ENCODE peak calls at places on chromosomes 4 and X, in nine cellular contexts. One of them, this sample, is unnamed.

GRCh38 chrX:124736553-124737240 is 390.3 kb downstream of the SH2D1A start:
- DNase-seq in fibroblast of mammary gland: no peak
- DNase-seq in AG04450: no peak
- DNase-seq in cardiac fibroblast: no peak
- DNase-seq in testis: no peak
- DNase-seq in fibroblast of the aortic adventitia: no peak
- DNase-seq in Caco-2: no peak
- DNase-seq in A549: no peak
- DNase-seq in bronchial epithelial cell: no peak
- DNase-seq in this sample: no peak

GRCh38 chrX:148588649-148589310 is 88.4 kb downstream of the AFF2 start:
- DNase-seq in fibroblast of mammary gland: no peak
- DNase-seq in fibroblast of the aortic adventitia: peak
- DNase-seq in cardiac fibroblast: peak
- DNase-seq in AG04450: no peak
- DNase-seq in testis: no peak
- DNase-seq in bronchial epithelial cell: peak
- DNase-seq in A549: no peak
- DNase-seq in Caco-2: no peak
- DNase-seq in this sample: peak

GRCh38 chrX:41906515-41907165 is 16.7 kb downstream of the CASK start:
- DNase-seq in A549: peak
- DNase-seq in AG04450: no peak
- DNase-seq in Caco-2: no peak
- DNase-seq in fibroblast of mammary gland: peak
- DNase-seq in cardiac fibroblast: peak
- DNase-seq in fibroblast of the aortic adventitia: no peak
- DNase-seq in bronchial epithelial cell: peak
- DNase-seq in testis: no peak
- DNase-seq in this sample: peak

GRCh38 chrX:24619647-24620046 is 27.5 kb downstream of the PCYT1B start:
- DNase-seq in AG04450: peak
- DNase-seq in fibroblast of the aortic adventitia: peak
- DNase-seq in fibroblast of mammary gland: peak
- DNase-seq in Caco-2: no peak
- DNase-seq in bronchial epithelial cell: peak
- DNase-seq in testis: peak
- DNase-seq in A549: peak
- DNase-seq in cardiac fibroblast: peak
- DNase-seq in this sample: peak

GRCh38 chr4:148273501-148273986 is 168.7 kb downstream of the NR3C2 start:
- DNase-seq in cardiac fibroblast: no peak
- DNase-seq in AG04450: no peak
- DNase-seq in fibroblast of mammary gland: no peak
- DNase-seq in bronchial epithelial cell: no peak
- DNase-seq in A549: no peak
- DNase-seq in fibroblast of the aortic adventitia: no peak
- DNase-seq in Caco-2: no peak
- DNase-seq in testis: peak
- DNase-seq in this sample: no peak

GRCh38 chr4:2087170-2087569 is 28.0 kb downstream of the NAT8L start:
- DNase-seq in bronchial epithelial cell: no peak
- DNase-seq in A549: no peak
- DNase-seq in testis: no peak
- DNase-seq in cardiac fibroblast: peak
- DNase-seq in fibroblast of mammary gland: peak
- DNase-seq in fibroblast of the aortic adventitia: no peak
- DNase-seq in Caco-2: no peak
- DNase-seq in AG04450: no peak
- DNase-seq in this sample: no peak

GRCh38 chr4:161132715-161133425 is 1030.9 kb downstream of the FSTL5 start:
- DNase-seq in cardiac fibroblast: no peak
- DNase-seq in testis: no peak
- DNase-seq in fibroblast of the aortic adventitia: no peak
- DNase-seq in bronchial epithelial cell: no peak
- DNase-seq in AG04450: no peak
- DNase-seq in A549: no peak
- DNase-seq in fibroblast of mammary gland: no peak
- DNase-seq in Caco-2: no peak
- DNase-seq in this sample: no peak

GRCh38 chr4:4870493-4871266 is 11.2 kb downstream of the MSX1 start:
- DNase-seq in fibroblast of the aortic adventitia: no peak
- DNase-seq in cardiac fibroblast: no peak
- DNase-seq in A549: no peak
- DNase-seq in bronchial epithelial cell: no peak
- DNase-seq in Caco-2: no peak
- DNase-seq in fibroblast of mammary gland: no peak
- DNase-seq in testis: no peak
- DNase-seq in AG04450: no peak
- DNase-seq in this sample: no peak

DNA sequence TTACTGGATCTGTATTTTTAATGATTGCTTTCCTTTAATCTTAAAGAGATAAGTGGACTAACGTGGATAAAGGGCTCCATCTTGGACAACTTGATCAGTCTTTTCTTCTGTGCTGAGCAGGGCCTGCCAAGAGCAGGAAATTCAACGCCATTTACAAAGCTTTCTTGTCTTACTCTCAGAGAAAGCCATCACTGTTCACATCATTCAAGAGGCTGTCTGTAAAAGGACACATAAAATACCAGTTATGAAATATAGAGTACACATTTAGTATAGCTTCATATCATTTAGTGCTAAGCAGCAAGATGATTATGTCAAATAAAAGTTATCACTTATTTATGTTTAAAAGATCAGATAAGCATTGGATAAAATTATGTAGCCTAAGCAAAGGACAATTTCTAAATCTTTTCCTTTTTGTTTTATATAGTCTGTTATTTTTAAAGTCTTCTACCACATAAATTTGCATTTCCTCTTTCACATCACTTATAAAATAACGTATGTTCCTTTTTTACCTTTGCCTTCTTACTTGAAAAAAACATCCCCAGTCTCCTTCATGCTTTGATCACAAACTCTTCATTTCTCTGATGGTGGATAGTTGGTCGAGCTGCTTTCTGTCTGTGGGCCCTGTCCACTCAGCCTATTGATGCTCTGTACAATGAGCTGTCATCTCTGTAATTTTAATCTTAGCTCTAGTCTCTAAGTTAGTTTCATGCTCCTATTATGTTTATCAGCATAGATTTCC is 2.1 kb upstream of the CCNG2 start:
- DNase-seq in fibroblast of the aortic adventitia: no peak
- DNase-seq in A549: no peak
- DNase-seq in fibroblast of mammary gland: no peak
- DNase-seq in AG04450: no peak
- DNase-seq in Caco-2: no peak
- DNase-seq in bronchial epithelial cell: no peak
- DNase-seq in testis: no peak
- DNase-seq in cardiac fibroblast: no peak
- DNase-seq in this sample: no peak
- H3K4me3 ChIP-seq in fibroblast of the aortic adventitia: no peak
- H3K4me3 ChIP-seq in A549: no peak
- H3K4me3 ChIP-seq in fibroblast of mammary gland: no peak
- H3K4me3 ChIP-seq in AG04450: no peak
- H3K4me3 ChIP-seq in Caco-2: no peak
- H3K4me3 ChIP-seq in bronchial epithelial cell: no peak
- H3K4me3 ChIP-seq in testis: no peak
- H3K4me3 ChIP-seq in cardiac fibroblast: no peak
- H3K4me3 ChIP-seq in this sample: no peak

GRCh38 chr4:129046055-129046959 is 47.0 kb downstream of the SCLT1 start:
- DNase-seq in bronchial epithelial cell: peak
- DNase-seq in AG04450: no peak
- DNase-seq in testis: no peak
- DNase-seq in A549: no peak
- DNase-seq in Caco-2: no peak
- DNase-seq in fibroblast of mammary gland: no peak
- DNase-seq in fibroblast of the aortic adventitia: no peak
- DNase-seq in cardiac fibroblast: no peak
- DNase-seq in this sample: no peak

DNA sequence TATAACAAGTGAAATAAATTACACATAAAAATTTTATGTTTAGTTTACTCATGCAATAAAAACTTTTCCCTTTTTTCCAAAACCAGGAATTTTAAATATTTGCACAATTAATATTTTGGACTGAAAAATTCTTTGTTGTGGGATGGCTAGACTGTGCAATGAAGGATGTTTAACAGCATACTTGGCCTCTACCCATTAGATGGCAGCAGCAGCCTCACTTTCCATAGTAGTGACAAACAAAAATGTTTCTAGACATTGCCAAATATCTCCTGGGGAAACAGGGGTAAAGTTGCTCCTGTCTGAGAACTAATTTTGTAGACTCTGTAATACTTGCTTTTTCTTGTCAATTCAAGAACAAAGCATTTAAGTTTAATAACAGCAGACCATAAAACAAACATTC is 49.8 kb downstream of the SCLT1 start:
- DNase-seq in cardiac fibroblast: peak
- DNase-seq in A549: peak
- DNase-seq in fibroblast of the aortic adventitia: peak
- DNase-seq in fibroblast of mammary gland: peak
- DNase-seq in AG04450: no peak
- DNase-seq in testis: no peak
- DNase-seq in Caco-2: no peak
- DNase-seq in bronchial epithelial cell: peak
- DNase-seq in this sample: peak
- TF ChIP-seq CTCF in cardiac fibroblast: peak
- TF ChIP-seq CTCF in A549: no peak
- TF ChIP-seq CTCF in fibroblast of the aortic adventitia: peak
- TF ChIP-seq CTCF in fibroblast of mammary gland: peak
- TF ChIP-seq CTCF in AG04450: peak
- TF ChIP-seq CTCF in testis: no peak
- TF ChIP-seq CTCF in Caco-2: no peak
- TF ChIP-seq CTCF in bronchial epithelial cell: peak
- TF ChIP-seq CTCF in this sample: peak

GRCh38 chr4:173051697-173052096 is 116.9 kb upstream of the GALNT7 start:
- DNase-seq in A549: no peak
- DNase-seq in fibroblast of the aortic adventitia: peak
- DNase-seq in testis: no peak
- DNase-seq in fibroblast of mammary gland: no peak
- DNase-seq in Caco-2: no peak
- DNase-seq in bronchial epithelial cell: no peak
- DNase-seq in AG04450: no peak
- DNase-seq in cardiac fibroblast: peak
- DNase-seq in this sample: peak
- H3K4me3 ChIP-seq in A549: no peak
- H3K4me3 ChIP-seq in fibroblast of the aortic adventitia: peak
- H3K4me3 ChIP-seq in testis: no peak
- H3K4me3 ChIP-seq in fibroblast of mammary gland: no peak
- H3K4me3 ChIP-seq in Caco-2: no peak
- H3K4me3 ChIP-seq in bronchial epithelial cell: no peak
- H3K4me3 ChIP-seq in AG04450: no peak
- H3K4me3 ChIP-seq in cardiac fibroblast: no peak
- H3K4me3 ChIP-seq in this sample: no peak

GRCh38 chr4:152278505-152279301 is 257.2 kb downstream of the FBXW7 start:
- DNase-seq in AG04450: no peak
- DNase-seq in bronchial epithelial cell: peak
- DNase-seq in A549: no peak
- DNase-seq in Caco-2: peak
- DNase-seq in fibroblast of the aortic adventitia: no peak
- DNase-seq in cardiac fibroblast: no peak
- DNase-seq in testis: no peak
- DNase-seq in fibroblast of mammary gland: no peak
- DNase-seq in this sample: no peak
- TF ChIP-seq CTCF in AG04450: no peak
- TF ChIP-seq CTCF in bronchial epithelial cell: no peak
- TF ChIP-seq CTCF in A549: no peak
- TF ChIP-seq CTCF in Caco-2: no peak
- TF ChIP-seq CTCF in fibroblast of the aortic adventitia: no peak
- TF ChIP-seq CTCF in cardiac fibroblast: no peak
- TF ChIP-seq CTCF in testis: no peak
- TF ChIP-seq CTCF in fibroblast of mammary gland: no peak
- TF ChIP-seq CTCF in this sample: no peak

GRCh38 chrX:153642313-153642654 is 4.7 kb upstream of the DUSP9 start:
- DNase-seq in testis: no peak
- DNase-seq in fibroblast of the aortic adventitia: no peak
- DNase-seq in bronchial epithelial cell: no peak
- DNase-seq in AG04450: no peak
- DNase-seq in fibroblast of mammary gland: no peak
- DNase-seq in cardiac fibroblast: no peak
- DNase-seq in Caco-2: no peak
- DNase-seq in A549: no peak
- DNase-seq in this sample: no peak

GRCh38 chrX:153644356-153645125 is 2.5 kb upstream of the DUSP9 start:
- DNase-seq in bronchial epithelial cell: no peak
- DNase-seq in cardiac fibroblast: no peak
- DNase-seq in fibroblast of mammary gland: no peak
- DNase-seq in fibroblast of the aortic adventitia: no peak
- DNase-seq in testis: no peak
- DNase-seq in A549: peak
- DNase-seq in Caco-2: no peak
- DNase-seq in AG04450: no peak
- DNase-seq in this sample: no peak

GRCh38 chrX:153643431-153644351 is 3.3 kb upstream of the DUSP9 start:
- DNase-seq in AG04450: no peak
- DNase-seq in A549: peak
- DNase-seq in cardiac fibroblast: peak
- DNase-seq in Caco-2: no peak
- DNase-seq in fibroblast of the aortic adventitia: no peak
- DNase-seq in bronchial epithelial cell: no peak
- DNase-seq in testis: no peak
- DNase-seq in fibroblast of mammary gland: no peak
- DNase-seq in this sample: no peak

GRCh38 chrX:153641575-153642312 is 5.3 kb upstream of the DUSP9 start:
- DNase-seq in cardiac fibroblast: no peak
- DNase-seq in fibroblast of mammary gland: no peak
- DNase-seq in testis: no peak
- DNase-seq in AG04450: no peak
- DNase-seq in Caco-2: no peak
- DNase-seq in A549: no peak
- DNase-seq in bronchial epithelial cell: no peak
- DNase-seq in fibroblast of the aortic adventitia: no peak
- DNase-seq in this sample: no peak

GRCh38 chrX:153642655-153643430 is 4.2 kb upstream of the DUSP9 start:
- DNase-seq in fibroblast of mammary gland: no peak
- DNase-seq in AG04450: no peak
- DNase-seq in testis: no peak
- DNase-seq in bronchial epithelial cell: no peak
- DNase-seq in fibroblast of the aortic adventitia: no peak
- DNase-seq in A549: no peak
- DNase-seq in cardiac fibroblast: no peak
- DNase-seq in Caco-2: no peak
- DNase-seq in this sample: no peak
- H3K4me3 ChIP-seq in fibroblast of mammary gland: no peak
- H3K4me3 ChIP-seq in AG04450: no peak
- H3K4me3 ChIP-seq in testis: no peak
- H3K4me3 ChIP-seq in bronchial epithelial cell: no peak
- H3K4me3 ChIP-seq in fibroblast of the aortic adventitia: no peak
- H3K4me3 ChIP-seq in A549: peak
- H3K4me3 ChIP-seq in cardiac fibroblast: no peak
- H3K4me3 ChIP-seq in Caco-2: peak
- H3K4me3 ChIP-seq in this sample: no peak

DNA sequence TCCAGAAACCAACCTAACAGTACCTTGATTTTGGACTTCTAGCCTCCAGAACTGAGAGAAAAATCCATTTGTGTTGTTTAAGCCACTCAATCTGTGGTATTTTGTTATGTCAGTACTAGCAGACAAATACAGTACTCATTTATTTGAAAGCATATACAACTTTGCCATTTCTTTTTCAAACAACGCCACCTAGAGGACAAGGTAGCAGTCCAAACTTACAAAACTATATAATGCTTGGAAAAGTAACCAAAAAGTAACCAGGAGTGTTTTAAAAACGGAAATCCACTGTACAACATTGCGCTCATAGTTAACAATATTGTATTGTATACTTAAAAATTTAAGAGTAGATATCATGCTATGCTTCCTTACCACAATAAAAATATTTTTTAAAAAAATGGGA is 37.0 kb upstream of the FGF13 start:
- DNase-seq in AG04450: no peak
- DNase-seq in Caco-2: no peak
- DNase-seq in bronchial epithelial cell: peak
- DNase-seq in cardiac fibroblast: peak
- DNase-seq in testis: no peak
- DNase-seq in A549: peak
- DNase-seq in fibroblast of the aortic adventitia: peak
- DNase-seq in fibroblast of mammary gland: peak
- DNase-seq in this sample: peak
- TF ChIP-seq CTCF in AG04450: peak
- TF ChIP-seq CTCF in Caco-2: peak
- TF ChIP-seq CTCF in bronchial epithelial cell: no peak
- TF ChIP-seq CTCF in cardiac fibroblast: peak
- TF ChIP-seq CTCF in testis: no peak
- TF ChIP-seq CTCF in A549: peak
- TF ChIP-seq CTCF in fibroblast of the aortic adventitia: peak
- TF ChIP-seq CTCF in fibroblast of mammary gland: peak
- TF ChIP-seq CTCF in this sample: peak